ENCODE peak calls at places on chromosomes 6 and 20, in ten cellular contexts. F, Y, B, N, S, O, U, E, T and X are unnamed samples.

GRCh38 chr20:53774487-53775203 is 181.0 kb upstream of the ZNF217 start:
- DNase-seq in F (peak; percentile 97), Y (no peak), B (no peak), N (peak; percentile 51), S (no peak), O (no peak), U (peak; percentile 100), E (peak; percentile 87), T (no peak), X (peak; percentile 89)

GRCh38 chr6:154249499-154250298 is 106.9 kb downstream of the IPCEF1 start:
- DNase-seq in F (no peak), Y (no peak), B (no peak), N (no peak), S (no peak), O (no peak), U (no peak), E (no peak), T (no peak), X (no peak)

GRCh38 chr20:52972965-52973819 is 1.0 kb downstream of the TSHZ2 start:
- DNase-seq in F (peak; percentile 10), Y (no peak), B (peak; percentile 30), N (no peak), S (no peak), O (no peak), U (no peak), E (no peak), T (peak; percentile 60), X (peak; percentile 35)

GRCh38 chr20:3842332-3842930 is 4.2 kb upstream of the MAVS start:
- DNase-seq in F (no peak), Y (no peak), B (no peak), N (no peak), S (no peak), O (no peak), U (no peak), E (no peak), T (no peak), X (no peak)

GRCh38 chr6:5422321-5422915 is 161.1 kb downstream of the FARS2 start:
- DNase-seq in F (peak; percentile 56), Y (no peak), B (peak; percentile 68), N (no peak), S (no peak), O (no peak), U (peak; percentile 72), E (peak; percentile 33), T (peak; percentile 60), X (peak; percentile 58)

GRCh38 chr6:38079537-38079936 is 260.0 kb downstream of the ZFAND3 start:
- DNase-seq in F (no peak), Y (no peak), B (no peak), N (no peak), S (no peak), O (no peak), U (no peak), E (no peak), T (no peak), X (no peak)

GRCh38 chr6:168371989-168372711 is 52.6 kb upstream of the DACT2 start:
- DNase-seq in F (no peak), Y (peak; percentile 56), B (no peak), N (no peak), S (no peak), O (no peak), U (no peak), E (no peak), T (no peak), X (no peak)

GRCh38 chr6:4426916-4427315 is 291.5 kb upstream of the ECI2 start:
- DNase-seq in F (no peak), Y (no peak), B (no peak), N (no peak), S (no peak), O (no peak), U (no peak), E (no peak), T (peak; percentile 41), X (no peak)

GRCh38 chr20:43533060-43533459 is 25.6 kb downstream of the L3MBTL1 start:
- DNase-seq in F (peak; percentile 66), Y (peak; percentile 29), B (no peak), N (no peak), S (no peak), O (no peak), U (no peak), E (no peak), T (no peak), X (peak; percentile 16)

GRCh38 chr6:111758608-111759293 is 114.5 kb downstream of the FYN start:
- DNase-seq in F (no peak), Y (no peak), B (no peak), N (no peak), S (no peak), O (no peak), U (no peak), E (no peak), T (no peak), X (no peak)

GRCh38 chr20:16481977-16482376 is 91.3 kb downstream of the KIF16B start:
- DNase-seq in F (no peak), Y (no peak), B (no peak), N (no peak), S (no peak), O (no peak), U (no peak), E (no peak), T (no peak), X (no peak)

GRCh38 chr6:147674794-147675193 is 166.3 kb downstream of the SAMD5 start:
- DNase-seq in F (no peak), Y (no peak), B (no peak), N (no peak), S (no peak), O (no peak), U (no peak), E (no peak), T (no peak), X (no peak)

GRCh38 chr6:119495230-119495683 is 145.7 kb upstream of the MAN1A1 start:
- DNase-seq in F (no peak), Y (no peak), B (peak; percentile 74), N (peak; percentile 8), S (no peak), O (no peak), U (no peak), E (no peak), T (no peak), X (no peak)

GRCh38 chr6:137363805-137364138 is 130.4 kb downstream of the OLIG3 start:
- DNase-seq in F (peak; percentile 58), Y (no peak), B (no peak), N (no peak), S (no peak), O (no peak), U (no peak), E (no peak), T (no peak), X (peak; percentile 35)

GRCh38 chr6:148611213-148611612 is 135.6 kb upstream of the UST start:
- DNase-seq in F (peak; percentile 92), Y (no peak), B (peak; percentile 42), N (peak; percentile 78), S (no peak), O (peak; percentile 43), U (peak; percentile 63), E (no peak), T (no peak), X (peak; percentile 63)

GRCh38 chr20:9093203-9093962 is 24.5 kb downstream of the PLCB4 start:
- DNase-seq in F (peak; percentile 20), Y (no peak), B (no peak), N (peak; percentile 36), S (no peak), O (no peak), U (no peak), E (no peak), T (no peak), X (no peak)

DNA sequence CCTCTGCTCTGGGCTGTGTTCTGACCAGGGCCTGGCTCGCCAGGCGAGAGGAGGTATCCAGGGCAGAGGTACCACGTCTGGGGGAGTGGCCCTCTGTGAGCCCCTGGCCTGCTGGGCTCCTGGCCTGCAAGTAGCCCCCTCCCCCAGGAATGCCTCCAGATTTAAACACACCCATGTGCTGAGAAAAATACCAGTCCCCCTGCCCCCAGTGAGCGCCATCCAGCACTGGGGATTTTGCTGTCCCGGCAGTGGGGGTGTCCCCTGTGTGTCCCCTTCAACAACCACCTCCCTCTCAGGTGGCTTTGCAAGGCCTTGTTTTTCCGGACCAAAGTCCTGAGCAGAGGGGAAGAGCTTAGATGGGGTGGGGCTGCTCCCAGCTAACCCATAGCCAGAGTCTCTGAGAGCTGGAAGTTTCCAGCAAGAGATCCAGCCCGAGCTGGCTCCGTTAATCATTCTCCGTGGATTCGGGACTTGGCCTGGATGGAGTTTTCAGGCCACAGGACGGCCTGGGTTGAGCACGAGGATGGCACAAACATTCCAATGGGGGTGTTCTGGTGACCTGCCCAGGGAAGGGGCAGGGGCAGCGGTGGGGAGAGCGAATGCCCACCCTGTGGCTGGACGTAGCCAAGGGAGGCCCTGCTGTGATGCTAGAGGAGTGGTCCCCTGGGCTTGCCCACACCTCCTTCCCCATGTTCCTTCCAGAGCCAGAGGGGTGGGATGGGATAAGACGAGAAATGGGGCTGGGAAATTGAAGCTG is 29.0 kb downstream of the PCK1 start:
- DNase-seq in F (no peak), Y (no peak), B (no peak), N (no peak), S (peak; percentile 16), O (no peak), U (no peak), E (no peak), T (peak; percentile 33), X (no peak)
- TF ChIP-seq CTCF in F (no peak), Y (no peak), B (no peak), N (no peak), S (no peak), O (no peak), U (no peak), E (no peak), T (no peak), X (no peak)

DNA sequence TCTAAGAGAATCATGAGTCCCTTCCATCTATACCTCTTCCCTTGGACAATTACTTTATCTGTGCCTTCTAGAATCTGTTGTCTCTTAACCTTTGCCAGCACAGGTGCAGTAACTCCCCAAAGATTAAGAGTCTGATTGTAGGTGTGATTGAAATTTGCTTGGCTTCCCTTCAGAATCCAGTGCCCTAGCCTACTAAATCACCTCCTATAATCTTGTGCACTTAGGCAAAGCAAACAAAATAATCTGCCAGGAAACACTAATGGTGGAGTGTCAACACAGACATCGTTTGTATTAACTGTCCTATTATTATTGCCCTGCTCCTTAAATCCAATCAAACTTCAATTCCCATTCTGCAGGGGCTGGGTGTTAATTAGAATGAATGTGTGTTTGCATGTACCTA is 28.0 kb downstream of the ID4 start:
- DNase-seq in F (no peak), Y (no peak), B (no peak), N (no peak), S (no peak), O (no peak), U (peak; percentile 6), E (no peak), T (no peak), X (no peak)
- H3K4me3 ChIP-seq in F (no peak overlapping the region), Y (no peak overlapping the region), B (no peak overlapping the region), N (no peak overlapping the region), S (no peak overlapping the region), O (no peak overlapping the region), U (no peak overlapping the region), E (no peak overlapping the region), T (no peak overlapping the region), X (no peak overlapping the region)

GRCh38 chr20:36728986-36729385 is 16.9 kb downstream of the NDRG3 start:
- DNase-seq in F (no peak), Y (no peak), B (no peak), N (no peak), S (no peak), O (no peak), U (peak; percentile 55), E (peak; percentile 34), T (peak; percentile 40), X (peak; percentile 71)
- TF ChIP-seq CTCF in F (no peak), Y (no peak), B (no peak), N (no peak), S (no peak), O (no peak), U (peak; percentile 57), E (no peak), T (peak; percentile 45), X (peak; percentile 39)

GRCh38 chr6:12026120-12026519 is 14.0 kb downstream of the HIVEP1 start:
- DNase-seq in F (no peak), Y (no peak), B (no peak), N (no peak), S (no peak), O (no peak), U (no peak), E (no peak), T (no peak), X (no peak)
- H3K4me3 ChIP-seq in F (no peak overlapping the region), Y (no peak overlapping the region), B (no peak overlapping the region), N (no peak overlapping the region), S (no peak overlapping the region), O (no peak overlapping the region), U (no peak overlapping the region), E (no peak overlapping the region), T (no peak overlapping the region), X (no peak overlapping the region)